ENCODE peak calls at places on chromosomes 3 and 15, in six cellular contexts. One of them, this sample, is unnamed.

GRCh38 chr3:126117212-126117611 is 33.3 kb upstream of the SLC41A3 start:
- DNase-seq in IMR-90: no peak
- DNase-seq in H9: no peak
- DNase-seq in H1: no peak
- DNase-seq in mesenchymal stem cell: no peak
- DNase-seq in trophoblast cell: no peak
- DNase-seq in this sample: no peak

GRCh38 chr3:7978104-7978457 is 523.5 kb upstream of the LMCD1 start:
- DNase-seq in IMR-90: no peak
- DNase-seq in H9: no peak
- DNase-seq in H1: no peak
- DNase-seq in mesenchymal stem cell: no peak
- DNase-seq in trophoblast cell: no peak
- DNase-seq in this sample: peak; percentile 64

GRCh38 chr3:52010431-52010830 is 14.7 kb upstream of the RPL29 start:
- DNase-seq in IMR-90: no peak
- DNase-seq in H9: no peak
- DNase-seq in H1: no peak
- DNase-seq in mesenchymal stem cell: no peak
- DNase-seq in trophoblast cell: no peak
- DNase-seq in this sample: no peak

GRCh38 chr3:182913889-182914288 is 66.4 kb downstream of the DCUN1D1 start:
- DNase-seq in IMR-90: no peak
- DNase-seq in H9: no peak
- DNase-seq in H1: no peak
- DNase-seq in mesenchymal stem cell: no peak
- DNase-seq in trophoblast cell: peak; percentile 79
- DNase-seq in this sample: no peak

GRCh38 chr15:78046796-78047341 is 30.6 kb downstream of the TBC1D2B start:
- DNase-seq in IMR-90: no peak
- DNase-seq in H9: no peak
- DNase-seq in H1: no peak
- DNase-seq in mesenchymal stem cell: peak; percentile 38
- DNase-seq in trophoblast cell: no peak
- DNase-seq in this sample: no peak

GRCh38 chr3:149765762-149766334 is 13.6 kb upstream of the COMMD2 start:
- DNase-seq in IMR-90: peak; percentile 67
- DNase-seq in H9: no peak
- DNase-seq in H1: no peak
- DNase-seq in mesenchymal stem cell: peak; percentile 49
- DNase-seq in trophoblast cell: peak; percentile 55
- DNase-seq in this sample: peak; percentile 5

GRCh38 chr15:84834969-84835368 is 17.8 kb downstream of the ALPK3 start:
- DNase-seq in IMR-90: no peak
- DNase-seq in H9: no peak
- DNase-seq in H1: no peak
- DNase-seq in mesenchymal stem cell: no peak
- DNase-seq in trophoblast cell: no peak
- DNase-seq in this sample: no peak

GRCh38 chr3:175207361-175207760 is 348.2 kb downstream of the NAALADL2 start:
- DNase-seq in IMR-90: peak; percentile 68
- DNase-seq in H9: no peak
- DNase-seq in H1: no peak
- DNase-seq in mesenchymal stem cell: peak; percentile 50
- DNase-seq in trophoblast cell: no peak
- DNase-seq in this sample: no peak

GRCh38 chr3:71453822-71454512 is 129.6 kb downstream of the FOXP1 start:
- DNase-seq in IMR-90: no peak
- DNase-seq in H9: no peak
- DNase-seq in H1: no peak
- DNase-seq in mesenchymal stem cell: no peak
- DNase-seq in trophoblast cell: no peak
- DNase-seq in this sample: no peak

GRCh38 chr3:72914383-72914782 is 26.5 kb downstream of the GXYLT2 start:
- DNase-seq in IMR-90: no peak
- DNase-seq in H9: no peak
- DNase-seq in H1: no peak
- DNase-seq in mesenchymal stem cell: no peak
- DNase-seq in trophoblast cell: no peak
- DNase-seq in this sample: no peak

GRCh38 chr3:125166581-125166980 is 46.0 kb downstream of the SLC12A8 start:
- DNase-seq in IMR-90: peak; percentile 29
- DNase-seq in H9: no peak
- DNase-seq in H1: no peak
- DNase-seq in mesenchymal stem cell: no peak
- DNase-seq in trophoblast cell: no peak
- DNase-seq in this sample: no peak

GRCh38 chr3:71436337-71436736 is 147.2 kb downstream of the FOXP1 start:
- DNase-seq in IMR-90: no peak
- DNase-seq in H9: no peak
- DNase-seq in H1: no peak
- DNase-seq in mesenchymal stem cell: no peak
- DNase-seq in trophoblast cell: no peak
- DNase-seq in this sample: no peak

GRCh38 chr15:34721802-34722795 is 32.7 kb downstream of the GJD2 start:
- DNase-seq in IMR-90: peak; percentile 40
- DNase-seq in H9: peak; percentile 73
- DNase-seq in H1: peak; percentile 59
- DNase-seq in mesenchymal stem cell: peak; percentile 32
- DNase-seq in trophoblast cell: peak; percentile 80
- DNase-seq in this sample: peak; percentile 75

GRCh38 chr3:123799544-123800351 is 84.4 kb downstream of the MYLK start:
- DNase-seq in IMR-90: peak; percentile 56
- DNase-seq in H9: no peak
- DNase-seq in H1: no peak
- DNase-seq in mesenchymal stem cell: no peak
- DNase-seq in trophoblast cell: no peak
- DNase-seq in this sample: peak; percentile 73

GRCh38 chr3:52798978-52799476 is 4.4 kb downstream of the ITIH3 start:
- DNase-seq in IMR-90: no peak
- DNase-seq in H9: peak; percentile 79
- DNase-seq in H1: peak; percentile 87
- DNase-seq in mesenchymal stem cell: peak; percentile 6
- DNase-seq in trophoblast cell: peak; percentile 97
- DNase-seq in this sample: no peak

GRCh38 chr3:53153267-53153823 is 7.7 kb upstream of the PRKCD start:
- DNase-seq in IMR-90: no peak
- DNase-seq in H9: no peak
- DNase-seq in H1: no peak
- DNase-seq in mesenchymal stem cell: no peak
- DNase-seq in trophoblast cell: no peak
- DNase-seq in this sample: no peak

GRCh38 chr15:58036579-58036978 is 28.9 kb downstream of the ALDH1A2 start:
- DNase-seq in IMR-90: no peak
- DNase-seq in H9: no peak
- DNase-seq in H1: no peak
- DNase-seq in mesenchymal stem cell: no peak
- DNase-seq in trophoblast cell: no peak
- DNase-seq in this sample: no peak

GRCh38 chr3:140360332-140360731 is 317.5 kb upstream of the TRIM42 start:
- DNase-seq in IMR-90: no peak
- DNase-seq in H9: no peak
- DNase-seq in H1: no peak
- DNase-seq in mesenchymal stem cell: no peak
- DNase-seq in trophoblast cell: no peak
- DNase-seq in this sample: no peak

GRCh38 chr3:38327335-38328009 is 19.1 kb upstream of the XYLB start:
- DNase-seq in IMR-90: peak; percentile 56
- DNase-seq in H9: no peak
- DNase-seq in H1: no peak
- DNase-seq in mesenchymal stem cell: peak; percentile 50
- DNase-seq in trophoblast cell: peak; percentile 74
- DNase-seq in this sample: no peak

GRCh38 chr3:74614133-74614967 is at the start of gene CNTN3:
- DNase-seq in IMR-90: peak; percentile 49
- DNase-seq in H9: peak; percentile 62
- DNase-seq in H1: peak; percentile 65
- DNase-seq in mesenchymal stem cell: no peak
- DNase-seq in trophoblast cell: peak; percentile 4
- DNase-seq in this sample: peak; percentile 61

DNA sequence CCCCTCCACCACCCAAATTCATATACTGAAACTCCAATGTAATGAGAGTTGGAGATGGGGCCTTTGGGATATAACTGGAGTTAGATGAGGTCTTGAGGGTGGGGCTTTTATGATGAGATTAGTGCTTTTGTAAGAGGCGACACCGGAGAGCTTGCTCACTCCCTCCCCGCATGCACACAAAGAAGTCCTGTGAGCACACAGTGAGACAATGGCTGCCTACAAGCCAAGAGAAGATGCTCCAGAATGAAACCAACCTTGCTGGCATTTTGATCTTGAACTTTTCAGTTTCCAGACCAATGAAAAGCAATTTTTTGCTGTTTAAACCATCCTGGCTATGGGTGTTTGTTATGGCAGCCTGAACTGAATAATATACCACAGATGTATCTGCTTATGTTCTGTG is 109.0 kb downstream of the SAMMSON start:
- DNase-seq in IMR-90: no peak
- DNase-seq in H9: no peak
- DNase-seq in H1: no peak
- DNase-seq in mesenchymal stem cell: no peak
- DNase-seq in trophoblast cell: no peak
- DNase-seq in this sample: no peak
- H2BK5ac ChIP-seq in IMR-90: no peak overlapping the region
- H2BK5ac ChIP-seq in H9: no peak overlapping the region
- H2BK5ac ChIP-seq in H1: no peak overlapping the region
- H2BK5ac ChIP-seq in mesenchymal stem cell: no peak overlapping the region
- H2BK5ac ChIP-seq in trophoblast cell: no peak overlapping the region
- H2BK5ac ChIP-seq in this sample: no peak overlapping the region

GRCh38 chr3:179071161-179071568 is 444 bp downstream of the ZMAT3 start:
- DNase-seq in IMR-90: peak; percentile 67
- DNase-seq in H9: no peak
- DNase-seq in H1: no peak
- DNase-seq in mesenchymal stem cell: peak; percentile 82
- DNase-seq in trophoblast cell: peak; percentile 82
- DNase-seq in this sample: no peak
- H4K91ac ChIP-seq in IMR-90: peak overlapping the region; percentile 16
- H4K91ac ChIP-seq in H9: no peak overlapping the region
- H4K91ac ChIP-seq in H1: no peak overlapping the region
- H4K91ac ChIP-seq in mesenchymal stem cell: peak overlapping the region; percentile 86
- H4K91ac ChIP-seq in trophoblast cell: no peak overlapping the region
- H4K91ac ChIP-seq in this sample: no peak overlapping the region

GRCh38 chr3:59064276-59064675 is 14.5 kb upstream of the CFAP20DC start:
- DNase-seq in IMR-90: no peak
- DNase-seq in H9: peak; percentile 56
- DNase-seq in H1: peak; percentile 50
- DNase-seq in mesenchymal stem cell: no peak
- DNase-seq in trophoblast cell: no peak
- DNase-seq in this sample: no peak

GRCh38 chr3:59064728-59065127 is 14.9 kb upstream of the CFAP20DC start:
- DNase-seq in IMR-90: no peak
- DNase-seq in H9: no peak
- DNase-seq in H1: no peak
- DNase-seq in mesenchymal stem cell: no peak
- DNase-seq in trophoblast cell: no peak
- DNase-seq in this sample: no peak

GRCh38 chr3:59065240-59065639 is 15.4 kb upstream of the CFAP20DC start:
- DNase-seq in IMR-90: no peak
- DNase-seq in H9: no peak
- DNase-seq in H1: no peak
- DNase-seq in mesenchymal stem cell: no peak
- DNase-seq in trophoblast cell: no peak
- DNase-seq in this sample: no peak

GRCh38 chr3:59074764-59075163 is 24.9 kb upstream of the CFAP20DC start:
- DNase-seq in IMR-90: no peak
- DNase-seq in H9: no peak
- DNase-seq in H1: no peak
- DNase-seq in mesenchymal stem cell: no peak
- DNase-seq in trophoblast cell: no peak
- DNase-seq in this sample: no peak

GRCh38 chr3:59069838-59070237 is 20.0 kb upstream of the CFAP20DC start:
- DNase-seq in IMR-90: no peak
- DNase-seq in H9: no peak
- DNase-seq in H1: no peak
- DNase-seq in mesenchymal stem cell: no peak
- DNase-seq in trophoblast cell: no peak
- DNase-seq in this sample: no peak
- H2AFZ ChIP-seq in IMR-90: no peak overlapping the region
- H2AFZ ChIP-seq in H9: no peak overlapping the region
- H2AFZ ChIP-seq in H1: no peak overlapping the region
- H2AFZ ChIP-seq in mesenchymal stem cell: no peak overlapping the region
- H2AFZ ChIP-seq in trophoblast cell: no peak overlapping the region
- H2AFZ ChIP-seq in this sample: no peak overlapping the region

GRCh38 chr15:28861031-28861534 is 12.6 kb upstream of the GOLGA6L7 start:
- DNase-seq in IMR-90: peak; percentile 8
- DNase-seq in H9: no peak
- DNase-seq in H1: no peak
- DNase-seq in mesenchymal stem cell: peak; percentile 7
- DNase-seq in trophoblast cell: no peak
- DNase-seq in this sample: no peak
- H2BK5ac ChIP-seq in IMR-90: no peak overlapping the region
- H2BK5ac ChIP-seq in H9: no peak overlapping the region
- H2BK5ac ChIP-seq in H1: no peak overlapping the region
- H2BK5ac ChIP-seq in mesenchymal stem cell: no peak overlapping the region
- H2BK5ac ChIP-seq in trophoblast cell: no peak overlapping the region
- H2BK5ac ChIP-seq in this sample: no peak overlapping the region

GRCh38 chr15:93943607-93944006 is 287.8 kb upstream of the MCTP2 start:
- DNase-seq in IMR-90: no peak
- DNase-seq in H9: no peak
- DNase-seq in H1: no peak
- DNase-seq in mesenchymal stem cell: no peak
- DNase-seq in trophoblast cell: peak; percentile 55
- DNase-seq in this sample: no peak

GRCh38 chr15:93942140-93942808 is 289.1 kb upstream of the MCTP2 start:
- DNase-seq in IMR-90: no peak
- DNase-seq in H9: no peak
- DNase-seq in H1: no peak
- DNase-seq in mesenchymal stem cell: no peak
- DNase-seq in trophoblast cell: no peak
- DNase-seq in this sample: no peak

GRCh38 chr15:93941687-93942086 is 289.7 kb upstream of the MCTP2 start:
- DNase-seq in IMR-90: no peak
- DNase-seq in H9: no peak
- DNase-seq in H1: no peak
- DNase-seq in mesenchymal stem cell: no peak
- DNase-seq in trophoblast cell: no peak
- DNase-seq in this sample: no peak
- H4K91ac ChIP-seq in IMR-90: no peak overlapping the region
- H4K91ac ChIP-seq in H9: no peak overlapping the region
- H4K91ac ChIP-seq in H1: no peak overlapping the region
- H4K91ac ChIP-seq in mesenchymal stem cell: no peak overlapping the region
- H4K91ac ChIP-seq in trophoblast cell: no peak overlapping the region
- H4K91ac ChIP-seq in this sample: no peak overlapping the region

DNA sequence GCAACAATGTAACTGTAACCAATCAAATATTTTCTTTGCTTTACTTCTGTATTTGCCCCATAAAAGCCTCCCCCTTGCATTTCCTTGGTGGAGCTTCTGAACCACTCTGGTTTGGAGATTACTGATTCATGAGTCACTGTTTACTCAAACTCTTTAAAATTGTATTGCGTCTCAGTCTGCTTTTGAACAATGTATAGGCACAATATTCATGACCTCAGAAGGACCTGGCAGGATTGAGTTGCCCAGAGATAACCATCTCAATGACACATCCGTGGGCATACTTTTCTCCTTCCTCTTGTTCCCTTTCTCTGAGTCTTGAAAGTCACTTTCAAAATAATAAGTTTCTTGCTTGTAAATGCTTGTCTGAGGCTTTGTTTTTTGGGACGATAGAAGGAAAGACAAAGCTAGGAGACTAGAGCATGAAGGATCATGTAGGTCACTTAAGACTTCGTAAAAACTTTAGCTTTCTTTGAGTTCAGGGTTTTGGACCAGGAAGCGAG is 57.1 kb upstream of the POU1F1 start:
- DNase-seq in IMR-90: peak; percentile 80
- DNase-seq in H9: no peak
- DNase-seq in H1: no peak
- DNase-seq in mesenchymal stem cell: peak; percentile 60
- DNase-seq in trophoblast cell: peak; percentile 21
- DNase-seq in this sample: no peak
- H2AFZ ChIP-seq in IMR-90: no peak overlapping the region
- H2AFZ ChIP-seq in H9: no peak overlapping the region
- H2AFZ ChIP-seq in H1: peak overlapping the region; percentile 79
- H2AFZ ChIP-seq in mesenchymal stem cell: no peak overlapping the region
- H2AFZ ChIP-seq in trophoblast cell: no peak overlapping the region
- H2AFZ ChIP-seq in this sample: peak overlapping the region; percentile 9

This sample was measured in neuronal stem cell.